ENCODE peak calls at places on chromosomes 5 and 9, in six cellular contexts. One of them, this sample, is unnamed.
A peak's percentile ranks its signal among the peaks of the same experiment; 100 is the strongest.

GRCh38 chr5:81238460-81238859 is 5.3 kb downstream of the CKMT2 start:
- DNase-seq in GM12891: no peak
- DNase-seq in body of pancreas: no peak
- DNase-seq in H1: no peak
- DNase-seq in upper lobe of left lung: no peak
- DNase-seq in thyroid gland: no peak
- DNase-seq in this sample: no peak

GRCh38 chr5:19676895-19677294 is 311.1 kb downstream of the CDH18 start:
- DNase-seq in GM12891: no peak
- DNase-seq in body of pancreas: no peak
- DNase-seq in H1: no peak
- DNase-seq in upper lobe of left lung: no peak
- DNase-seq in thyroid gland: no peak
- DNase-seq in this sample: no peak

GRCh38 chr9:72149231-72149975 is at the start of gene GDA:
- DNase-seq in GM12891: peak; percentile 17
- DNase-seq in body of pancreas: peak; percentile 15
- DNase-seq in H1: peak; percentile 76
- DNase-seq in upper lobe of left lung: no peak
- DNase-seq in thyroid gland: no peak
- DNase-seq in this sample: no peak

GRCh38 chr5:165290535-165290934 is 1785.1 kb downstream of the MAT2B start:
- DNase-seq in GM12891: no peak
- DNase-seq in body of pancreas: no peak
- DNase-seq in H1: no peak
- DNase-seq in upper lobe of left lung: no peak
- DNase-seq in thyroid gland: no peak
- DNase-seq in this sample: no peak

GRCh38 chr5:43623048-43623447 is 20.1 kb downstream of the NNT start:
- DNase-seq in GM12891: no peak
- DNase-seq in body of pancreas: no peak
- DNase-seq in H1: no peak
- DNase-seq in upper lobe of left lung: no peak
- DNase-seq in thyroid gland: no peak
- DNase-seq in this sample: no peak

GRCh38 chr9:6788175-6789016 is 30.6 kb downstream of the KDM4C start:
- DNase-seq in GM12891: no peak
- DNase-seq in body of pancreas: no peak
- DNase-seq in H1: no peak
- DNase-seq in upper lobe of left lung: no peak
- DNase-seq in thyroid gland: no peak
- DNase-seq in this sample: no peak

GRCh38 chr5:171975262-171975876 is 31.1 kb downstream of the FBXW11 start:
- DNase-seq in GM12891: no peak
- DNase-seq in body of pancreas: peak; percentile 25
- DNase-seq in H1: no peak
- DNase-seq in upper lobe of left lung: peak; percentile 36
- DNase-seq in thyroid gland: peak; percentile 26
- DNase-seq in this sample: no peak

GRCh38 chr9:19754921-19755320 is 33.9 kb downstream of the SLC24A2 start:
- DNase-seq in GM12891: no peak
- DNase-seq in body of pancreas: no peak
- DNase-seq in H1: no peak
- DNase-seq in upper lobe of left lung: no peak
- DNase-seq in thyroid gland: no peak
- DNase-seq in this sample: no peak

GRCh38 chr5:112737088-112737471 is 605 bp upstream of the APC start:
- DNase-seq in GM12891: no peak
- DNase-seq in body of pancreas: no peak
- DNase-seq in H1: no peak
- DNase-seq in upper lobe of left lung: no peak
- DNase-seq in thyroid gland: no peak
- DNase-seq in this sample: no peak

GRCh38 chr9:115847245-115847644 is 306.3 kb upstream of the PAPPA start:
- DNase-seq in GM12891: no peak
- DNase-seq in body of pancreas: no peak
- DNase-seq in H1: no peak
- DNase-seq in upper lobe of left lung: no peak
- DNase-seq in thyroid gland: no peak
- DNase-seq in this sample: no peak

GRCh38 chr5:10656176-10656830 is 92.4 kb downstream of the ANKRD33B start:
- DNase-seq in GM12891: no peak
- DNase-seq in body of pancreas: no peak
- DNase-seq in H1: no peak
- DNase-seq in upper lobe of left lung: no peak
- DNase-seq in thyroid gland: peak; percentile 55
- DNase-seq in this sample: no peak

GRCh38 chr9:95045751-95046150 is 271.8 kb downstream of the FANCC start:
- DNase-seq in GM12891: no peak
- DNase-seq in body of pancreas: peak; percentile 56
- DNase-seq in H1: peak; percentile 57
- DNase-seq in upper lobe of left lung: no peak
- DNase-seq in thyroid gland: no peak
- DNase-seq in this sample: no peak

GRCh38 chr5:69300537-69301203 is 31.9 kb downstream of the CCDC125 start:
- DNase-seq in GM12891: no peak
- DNase-seq in body of pancreas: no peak
- DNase-seq in H1: no peak
- DNase-seq in upper lobe of left lung: no peak
- DNase-seq in thyroid gland: peak; percentile 14
- DNase-seq in this sample: no peak

GRCh38 chr5:150066901-150067396 is 19.4 kb downstream of the CSF1R start:
- DNase-seq in GM12891: no peak
- DNase-seq in body of pancreas: no peak
- DNase-seq in H1: no peak
- DNase-seq in upper lobe of left lung: no peak
- DNase-seq in thyroid gland: no peak
- DNase-seq in this sample: no peak

GRCh38 chr5:33816791-33817190 is 75.0 kb downstream of the ADAMTS12 start:
- DNase-seq in GM12891: no peak
- DNase-seq in body of pancreas: no peak
- DNase-seq in H1: no peak
- DNase-seq in upper lobe of left lung: no peak
- DNase-seq in thyroid gland: no peak
- DNase-seq in this sample: no peak

GRCh38 chr9:25935188-25935587 is 256.9 kb upstream of the TUSC1 start:
- DNase-seq in GM12891: no peak
- DNase-seq in body of pancreas: no peak
- DNase-seq in H1: no peak
- DNase-seq in upper lobe of left lung: no peak
- DNase-seq in thyroid gland: peak; percentile 19
- DNase-seq in this sample: no peak

GRCh38 chr9:134575817-134576176 is 65.8 kb upstream of the COL5A1 start:
- DNase-seq in GM12891: no peak
- DNase-seq in body of pancreas: no peak
- DNase-seq in H1: no peak
- DNase-seq in upper lobe of left lung: no peak
- DNase-seq in thyroid gland: no peak
- DNase-seq in this sample: peak; percentile 58

GRCh38 chr5:9151671-9152427 is 394.0 kb downstream of the SEMA5A start:
- DNase-seq in GM12891: no peak
- DNase-seq in body of pancreas: no peak
- DNase-seq in H1: no peak
- DNase-seq in upper lobe of left lung: no peak
- DNase-seq in thyroid gland: peak; percentile 7
- DNase-seq in this sample: no peak

GRCh38 chr5:178120661-178121357 is 7.5 kb downstream of the N4BP3 start:
- DNase-seq in GM12891: peak; percentile 92
- DNase-seq in body of pancreas: peak; percentile 96
- DNase-seq in H1: peak; percentile 77
- DNase-seq in upper lobe of left lung: peak; percentile 77
- DNase-seq in thyroid gland: peak; percentile 97
- DNase-seq in this sample: no peak

GRCh38 chr9:75108571-75108970 is 20.3 kb downstream of the OSTF1 start:
- DNase-seq in GM12891: no peak
- DNase-seq in body of pancreas: no peak
- DNase-seq in H1: no peak
- DNase-seq in upper lobe of left lung: peak; percentile 79
- DNase-seq in thyroid gland: no peak
- DNase-seq in this sample: no peak

GRCh38 chr9:123434619-123435240 is 78.7 kb downstream of the CRB2 start:
- DNase-seq in GM12891: no peak
- DNase-seq in body of pancreas: no peak
- DNase-seq in H1: peak; percentile 67
- DNase-seq in upper lobe of left lung: no peak
- DNase-seq in thyroid gland: no peak
- DNase-seq in this sample: no peak

GRCh38 chr5:24923400-24923799 is 278.6 kb upstream of the CDH10 start:
- DNase-seq in GM12891: no peak
- DNase-seq in body of pancreas: no peak
- DNase-seq in H1: no peak
- DNase-seq in upper lobe of left lung: no peak
- DNase-seq in thyroid gland: no peak
- DNase-seq in this sample: no peak
- TF ChIP-seq POLR2A in GM12891: no peak
- TF ChIP-seq POLR2A in body of pancreas: no peak
- TF ChIP-seq POLR2A in H1: no peak
- TF ChIP-seq POLR2A in upper lobe of left lung: no peak
- TF ChIP-seq POLR2A in thyroid gland: no peak
- TF ChIP-seq POLR2A in this sample: no peak

DNA sequence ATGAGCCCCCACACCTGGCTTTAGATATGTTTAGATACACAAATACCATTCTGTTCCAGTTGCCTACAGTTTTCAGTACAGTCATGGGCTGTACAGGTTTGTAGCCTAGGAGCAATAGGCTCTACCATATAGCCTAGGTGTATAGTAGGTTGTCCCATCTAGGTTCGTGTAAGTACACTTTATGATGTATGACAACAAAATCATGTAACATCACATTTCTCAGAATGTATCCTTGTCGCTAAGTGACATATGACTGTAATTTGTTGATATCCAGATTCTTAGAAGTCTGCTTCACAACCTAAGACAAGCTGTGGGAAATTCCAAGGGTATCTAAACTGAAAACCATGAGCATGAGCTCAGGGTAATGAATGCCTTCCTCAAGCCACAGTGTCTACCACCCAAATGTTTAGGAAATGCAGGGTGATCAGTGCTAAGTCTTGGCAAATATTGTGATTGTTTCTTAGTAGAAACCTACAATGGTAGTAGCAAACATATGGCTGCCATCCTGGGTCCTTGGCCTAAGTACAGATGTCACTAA is 8.4 kb downstream of the ECM2 start:
- DNase-seq in GM12891: no peak
- DNase-seq in body of pancreas: no peak
- DNase-seq in H1: no peak
- DNase-seq in upper lobe of left lung: no peak
- DNase-seq in thyroid gland: no peak
- DNase-seq in this sample: no peak
- TF ChIP-seq POLR2A in GM12891: no peak
- TF ChIP-seq POLR2A in body of pancreas: no peak
- TF ChIP-seq POLR2A in H1: no peak
- TF ChIP-seq POLR2A in upper lobe of left lung: no peak
- TF ChIP-seq POLR2A in thyroid gland: no peak
- TF ChIP-seq POLR2A in this sample: no peak

GRCh38 chr5:102766295-102767090 is 11.4 kb downstream of the PAM start:
- DNase-seq in GM12891: no peak
- DNase-seq in body of pancreas: no peak
- DNase-seq in H1: no peak
- DNase-seq in upper lobe of left lung: no peak
- DNase-seq in thyroid gland: no peak
- DNase-seq in this sample: no peak
- TF ChIP-seq POLR2A in GM12891: no peak
- TF ChIP-seq POLR2A in body of pancreas: no peak
- TF ChIP-seq POLR2A in H1: no peak
- TF ChIP-seq POLR2A in upper lobe of left lung: no peak
- TF ChIP-seq POLR2A in thyroid gland: no peak
- TF ChIP-seq POLR2A in this sample: no peak

GRCh38 chr5:1479066-1479465 is 33.8 kb upstream of the SLC6A3 start:
- DNase-seq in GM12891: no peak
- DNase-seq in body of pancreas: no peak
- DNase-seq in H1: no peak
- DNase-seq in upper lobe of left lung: no peak
- DNase-seq in thyroid gland: no peak
- DNase-seq in this sample: no peak

GRCh38 chr5:1480806-1481205 is 35.6 kb upstream of the SLC6A3 start:
- DNase-seq in GM12891: no peak
- DNase-seq in body of pancreas: no peak
- DNase-seq in H1: no peak
- DNase-seq in upper lobe of left lung: no peak
- DNase-seq in thyroid gland: no peak
- DNase-seq in this sample: no peak

GRCh38 chr5:1479581-1480188 is 34.4 kb upstream of the SLC6A3 start:
- DNase-seq in GM12891: peak; percentile 73
- DNase-seq in body of pancreas: no peak
- DNase-seq in H1: peak; percentile 76
- DNase-seq in upper lobe of left lung: peak; percentile 66
- DNase-seq in thyroid gland: no peak
- DNase-seq in this sample: no peak

GRCh38 chr5:1481266-1481998 is 36.2 kb upstream of the SLC6A3 start:
- DNase-seq in GM12891: no peak
- DNase-seq in body of pancreas: no peak
- DNase-seq in H1: no peak
- DNase-seq in upper lobe of left lung: no peak
- DNase-seq in thyroid gland: no peak
- DNase-seq in this sample: no peak

DNA sequence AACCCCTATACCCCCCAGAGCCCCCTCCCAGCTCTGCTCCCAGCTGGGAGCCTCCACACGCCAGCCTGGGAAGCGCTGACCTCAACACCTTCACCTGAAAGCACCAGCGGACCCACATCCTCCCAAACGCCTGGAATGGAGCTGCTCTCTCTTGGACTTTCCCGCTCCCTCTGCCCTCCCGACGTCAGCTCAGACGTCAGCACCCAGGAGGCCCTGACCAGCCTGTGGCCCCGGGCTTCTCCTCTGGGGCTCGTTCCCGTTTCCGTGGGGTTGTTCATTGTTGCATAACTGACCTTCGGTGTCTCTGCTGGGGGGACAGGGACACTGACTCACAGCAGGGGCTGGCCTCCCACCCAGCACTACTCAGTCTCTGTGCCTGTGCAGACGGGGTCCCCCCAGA is 35.0 kb upstream of the SLC6A3 start:
- DNase-seq in GM12891: no peak
- DNase-seq in body of pancreas: no peak
- DNase-seq in H1: no peak
- DNase-seq in upper lobe of left lung: peak; percentile 83
- DNase-seq in thyroid gland: peak; percentile 20
- DNase-seq in this sample: no peak
- TF ChIP-seq POLR2A in GM12891: peak; percentile 14
- TF ChIP-seq POLR2A in body of pancreas: no peak
- TF ChIP-seq POLR2A in H1: no peak
- TF ChIP-seq POLR2A in upper lobe of left lung: no peak
- TF ChIP-seq POLR2A in thyroid gland: no peak
- TF ChIP-seq POLR2A in this sample: no peak

This sample was measured in vagina.